ENCODE peak calls at places on chromosomes 4 and X, in five cellular contexts. J is T47D, U is DND-41, V is glutamatergic neuron, M is Right ventricle myocardium superior. F is an unnamed sample.

GRCh38 chr4:83830138-83830537 is 294.2 kb downstream of the GPAT3 start:
- DNase-seq in J (no peak), U (no peak), V (no peak), M (peak), F (peak)

GRCh38 chrX:151825927-151826471 is 86.7 kb upstream of the MAGEA4 start:
- DNase-seq in J (peak), U (no peak), V (no peak), M (no peak), F (no peak)

GRCh38 chr4:6354626-6355025 is 85.0 kb downstream of the WFS1 start:
- DNase-seq in J (no peak), U (no peak), V (no peak), M (no peak), F (no peak)

GRCh38 chr4:55445921-55446577 is 50.3 kb downstream of the TMEM165 start:
- DNase-seq in J (no peak), U (no peak), V (no peak), M (no peak), F (no peak)

GRCh38 chr4:111992604-111993151 is 152.6 kb upstream of the FAM241A start:
- DNase-seq in J (no peak), U (no peak), V (no peak), M (no peak), F (no peak)

GRCh38 chrX:129606918-129607317 is 47.8 kb downstream of the APLN start:
- DNase-seq in J (peak), U (peak), V (peak), M (no peak), F (peak)

GRCh38 chr4:110609044-110609750 is 13.7 kb downstream of the PITX2 start:
- DNase-seq in J (no peak), U (no peak), V (no peak), M (no peak), F (no peak)

GRCh38 chrX:7110821-7111276 is 36.7 kb upstream of the STS start:
- DNase-seq in J (no peak), U (peak), V (no peak), M (no peak), F (no peak)

GRCh38 chr4:2798399-2799301 is 5.8 kb downstream of the SH3BP2 start:
- DNase-seq in J (no peak), U (no peak), V (peak), M (peak), F (peak)

GRCh38 chr4:78768447-78769177 is 7.5 kb upstream of the BMP2K start:
- DNase-seq in J (no peak), U (no peak), V (no peak), M (no peak), F (no peak)

GRCh38 chrX:136200466-136200865 is 50.7 kb downstream of the MAP7D3 start:
- DNase-seq in J (peak), U (peak), V (no peak), M (no peak), F (no peak)

GRCh38 chrX:151391722-151392121 is 5.3 kb upstream of the VMA21 start:
- DNase-seq in J (no peak), U (no peak), V (no peak), M (no peak), F (no peak)

GRCh38 chrX:84339507-84340364 is 151.7 kb upstream of the RPS6KA6 start:
- DNase-seq in J (peak), U (no peak), V (no peak), M (no peak), F (no peak)

GRCh38 chr4:85039526-85039925 is 73.0 kb upstream of the WDFY3 start:
- DNase-seq in J (no peak), U (no peak), V (no peak), M (no peak), F (no peak)

GRCh38 chr4:101944649-101945048 is 154.1 kb downstream of the BANK1 start:
- DNase-seq in J (no peak), U (no peak), V (no peak), M (no peak), F (no peak)

GRCh38 chr4:26812049-26812729 is 48.5 kb upstream of the STIM2 start:
- DNase-seq in J (no peak), U (no peak), V (no peak), M (no peak), F (peak)

GRCh38 chr4:3239998-3240920 is 8.7 kb upstream of the MSANTD1 start:
- DNase-seq in J (no peak), U (no peak), V (peak), M (no peak), F (no peak)

GRCh38 chrX:3717742-3718420 is 4.4 kb upstream of the PRKX start:
- DNase-seq in J (no peak), U (no peak), V (no peak), M (no peak), F (no peak)

GRCh38 chr4:185395255-185395955 is at the start of gene LRP2BP:
- DNase-seq in J (no peak), U (no peak), V (no peak), M (no peak), F (no peak)